ENCODE peak calls at places on chromosome 7, in five cellular contexts. Q, J, O, X and V are unnamed samples.

GRCh38 chr7:134477954-134478353 is 19.1 kb upstream of the AKR1B1 start:
- DNase-seq in Q (no peak), J (no peak), O (no peak), X (no peak), V (no peak)

GRCh38 chr7:90216080-90216674 is 4.6 kb downstream of the STEAP2 start:
- DNase-seq in Q (no peak), J (no peak), O (no peak), X (no peak), V (peak; percentile 10)

GRCh38 chr7:100677308-100678095 is 4.0 kb downstream of the GNB2 start:
- DNase-seq in Q (peak; percentile 50), J (no peak), O (no peak), X (no peak), V (peak; percentile 63)

GRCh38 chr7:77699056-77699455 is 2.8 kb downstream of the RSBN1L start:
- DNase-seq in Q (no peak), J (no peak), O (peak; percentile 54), X (no peak), V (no peak)

GRCh38 chr7:29826904-29827303 is 20.6 kb downstream of the WIPF3 start:
- DNase-seq in Q (no peak), J (no peak), O (no peak), X (no peak), V (no peak)

GRCh38 chr7:103077318-103077717 is 2.4 kb downstream of the ARMC10 start:
- DNase-seq in Q (no peak), J (no peak), O (no peak), X (no peak), V (no peak)

GRCh38 chr7:133070562-133070961 is 11.3 kb downstream of the CHCHD3 start:
- DNase-seq in Q (no peak), J (no peak), O (no peak), X (no peak), V (peak; percentile 30)

GRCh38 chr7:2116903-2117680 is 115.7 kb downstream of the MAD1L1 start:
- DNase-seq in Q (no peak), J (no peak), O (no peak), X (no peak), V (no peak)

GRCh38 chr7:37083311-37084096 is 359.2 kb upstream of the AOAH start:
- DNase-seq in Q (no peak), J (no peak), O (no peak), X (no peak), V (no peak)

GRCh38 chr7:157730614-157731013 is 393.8 kb downstream of the DNAJB6 start:
- DNase-seq in Q (no peak), J (no peak), O (no peak), X (no peak), V (peak; percentile 42)
- H3K27me3 ChIP-seq in Q (peaks cover 4% of the 10 kb centered on the region), J (peaks cover 23% of the 10 kb centered on the region), O (no peaks in the 10 kb centered on the region), X (no peaks in the 10 kb centered on the region), V (no peaks in the 10 kb centered on the region)

GRCh38 chr7:27364344-27364758 is 121.7 kb downstream of the EVX1 start:
- DNase-seq in Q (no peak), J (no peak), O (no peak), X (no peak), V (no peak)
- H3K4me3 ChIP-seq in Q (no peak overlapping the region), J (no peak overlapping the region), O (no peak overlapping the region), X (no peak overlapping the region), V (no peak overlapping the region)

GRCh38 chr7:137867289-137867688 is 20.5 kb upstream of the DGKI start:
- DNase-seq in Q (no peak), J (no peak), O (no peak), X (no peak), V (no peak)
- H3K36me3 ChIP-seq in Q (peaks cover 28% of the 10 kb centered on the region), J (no peaks in the 10 kb centered on the region), O (peaks cover 12% of the 10 kb centered on the region), X (no peaks in the 10 kb centered on the region), V (no peaks in the 10 kb centered on the region)

DNA sequence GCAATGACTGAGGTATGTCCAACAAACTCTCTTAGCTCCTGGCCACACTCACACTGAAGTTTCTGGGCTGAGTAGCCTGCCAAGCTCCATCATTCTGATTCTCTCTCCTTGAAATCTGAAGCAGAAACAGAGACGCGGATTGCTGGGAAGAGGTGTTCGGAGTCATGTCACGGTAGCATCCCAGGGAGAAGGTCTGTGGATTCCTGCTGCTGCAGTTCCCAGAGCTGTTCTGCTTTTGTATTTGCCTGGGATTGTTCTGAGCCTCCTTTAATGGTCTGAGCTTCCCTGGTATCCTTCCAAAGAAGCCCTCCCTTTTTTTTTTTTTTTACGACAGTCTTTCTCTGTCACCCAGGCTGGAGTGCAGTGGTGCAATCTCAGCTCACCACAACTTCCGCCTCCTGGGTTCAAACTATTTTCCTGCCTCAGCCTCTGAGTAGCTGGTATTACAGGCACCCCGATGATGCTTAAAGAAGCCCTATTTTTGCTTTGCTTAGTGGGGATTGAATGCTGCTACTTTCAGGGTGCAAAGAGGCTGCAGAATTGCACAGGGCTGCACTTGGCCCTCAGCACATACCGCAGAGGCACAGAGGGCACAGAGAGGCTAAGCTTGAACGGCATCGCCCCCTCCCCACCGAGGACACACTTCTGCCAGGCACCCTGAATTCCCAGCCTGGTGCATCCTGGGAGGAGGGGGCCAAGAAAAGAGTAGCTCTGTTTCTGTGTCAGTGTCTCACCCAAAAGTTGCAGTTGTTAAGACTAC is 208.7 kb upstream of the GALNT17 start:
- DNase-seq in Q (no peak), J (no peak), O (no peak), X (no peak), V (no peak)
- H3K27me3 ChIP-seq in Q (no peaks in the 10 kb centered on the region), J (no peaks in the 10 kb centered on the region), O (no peaks in the 10 kb centered on the region), X (no peaks in the 10 kb centered on the region), V (no peaks in the 10 kb centered on the region)